ENCODE peak calls at places on chromosomes 7 and 10, in ten cellular contexts. X, I, P, F, E, Z, G, L, Q and A are unnamed samples.

GRCh38 chr7:128831178-128831993 is 1.2 kb downstream of the FLNC start:
- ATAC-seq in Z (no peak), L (no peak), G (peak; percentile 20), E (peak; percentile 64), I (peak; percentile 13), Q (no peak), X (peak; percentile 3), P (no peak), F (peak; percentile 26), A (peak; percentile 22)

GRCh38 chr10:105793071-105793470 is 1152.0 kb downstream of the SORCS3 start:
- ATAC-seq in P (no peak), Z (no peak), E (no peak), X (no peak), G (no peak), F (no peak), I (no peak), Q (no peak), L (no peak), A (no peak)

GRCh38 chr7:149245744-149246143 is 6.3 kb downstream of the ZNF212 start:
- ATAC-seq in I (no peak), X (no peak), P (peak; percentile 70), E (no peak), Q (peak; percentile 81), F (no peak), L (no peak), Z (no peak), G (no peak), A (no peak)

GRCh38 chr7:107622429-107622828 is 38.2 kb upstream of the SLC26A4 start:
- ATAC-seq in G (no peak), P (peak; percentile 89), X (peak; percentile 57), Z (no peak), E (peak; percentile 45), F (no peak), Q (peak; percentile 79), L (no peak), I (peak; percentile 38), A (peak; percentile 78)

GRCh38 chr10:63430091-63430998 is 35.4 kb downstream of the JMJD1C start:
- ATAC-seq in I (peak; percentile 74), P (no peak), L (peak; percentile 50), Q (no peak), X (peak; percentile 57), F (no peak), G (no peak), E (no peak), Z (peak; percentile 82), A (no peak)

GRCh38 chr7:37216156-37216839 is 232.4 kb downstream of the ELMO1 start:
- ATAC-seq in E (no peak), Z (no peak), P (no peak), G (no peak), I (peak; percentile 63), Q (no peak), L (peak; percentile 18), F (no peak), X (peak; percentile 39), A (peak; percentile 70)

GRCh38 chr10:52586710-52587109 is 185.9 kb downstream of the MBL2 start:
- ATAC-seq in L (no peak), G (no peak), E (no peak), X (no peak), I (no peak), P (no peak), F (no peak), Z (no peak), Q (no peak), A (no peak)

GRCh38 chr10:95742962-95743535 is 12.9 kb upstream of the ENTPD1 start:
- ATAC-seq in P (no peak), X (no peak), G (no peak), E (no peak), F (no peak), I (no peak), L (no peak), Z (no peak), Q (no peak), A (no peak)

GRCh38 chr10:103668351-103669242 is 175.1 kb downstream of the NEURL1 start:
- ATAC-seq in F (peak; percentile 29), Q (peak; percentile 47), X (peak; percentile 64), Z (no peak), G (peak; percentile 29), I (peak; percentile 88), L (peak; percentile 25), E (peak; percentile 91), P (peak; percentile 62), A (peak; percentile 84)

GRCh38 chr7:24971333-24972165 is 8.4 kb downstream of the OSBPL3 start:
- ATAC-seq in Q (no peak), X (peak; percentile 39), Z (peak; percentile 67), E (peak; percentile 86), P (peak; percentile 83), I (peak; percentile 74), F (peak; percentile 62), G (no peak), L (no peak), A (no peak)

GRCh38 chr7:154415709-154416399 is 363.7 kb downstream of the DPP6 start:
- ATAC-seq in I (no peak), Q (no peak), L (no peak), Z (no peak), P (no peak), E (no peak), X (no peak), F (no peak), G (no peak), A (no peak)

GRCh38 chr7:136336932-136337331 is 359.8 kb upstream of the MTPN start:
- ATAC-seq in P (no peak), Q (no peak), X (peak; percentile 85), E (no peak), L (no peak), G (no peak), F (no peak), I (no peak), Z (no peak), A (no peak)

GRCh38 chr10:74881253-74881884 is 55.0 kb downstream of the KAT6B start:
- ATAC-seq in E (no peak), Q (no peak), X (no peak), Z (no peak), G (no peak), F (no peak), P (no peak), L (no peak), I (no peak), A (no peak)

GRCh38 chr7:143279186-143280098 is 5.3 kb upstream of the TMEM139 start:
- ATAC-seq in E (peak; percentile 11), Z (peak; percentile 83), I (peak; percentile 73), P (peak; percentile 76), G (peak; percentile 87), F (peak; percentile 88), Q (peak; percentile 69), X (peak; percentile 79), L (peak; percentile 94), A (peak; percentile 36)

GRCh38 chr7:132368246-132368900 is 207.9 kb downstream of the PLXNA4 start:
- ATAC-seq in E (no peak), L (no peak), G (no peak), P (no peak), F (no peak), I (no peak), Z (no peak), Q (no peak), X (no peak), A (no peak)

GRCh38 chr7:18162653-18163052 is 135.0 kb upstream of the PRPS1L1 start:
- ATAC-seq in E (no peak), G (no peak), P (no peak), I (no peak), F (no peak), Q (no peak), Z (no peak), L (no peak), X (no peak), A (no peak)

GRCh38 chr7:2501947-2502646 is 17.5 kb upstream of the LFNG start:
- ATAC-seq in F (no peak), X (no peak), I (no peak), E (no peak), Q (no peak), Z (peak; percentile 13), G (no peak), P (no peak), L (no peak), A (no peak)

GRCh38 chr7:21902240-21902639 is 43.5 kb downstream of the CDCA7L start:
- ATAC-seq in P (no peak), X (peak; percentile 53), Q (no peak), L (no peak), E (no peak), I (peak; percentile 18), Z (no peak), G (no peak), F (no peak), A (no peak)

GRCh38 chr7:17019106-17019505 is 137.3 kb upstream of the AGR3 start:
- ATAC-seq in X (no peak), E (no peak), I (no peak), L (no peak), G (no peak), F (no peak), Q (no peak), P (no peak), Z (no peak), A (no peak)

GRCh38 chr10:23643396-23643795 is 204.5 kb downstream of the OTUD1 start:
- ATAC-seq in X (peak; percentile 70), I (peak; percentile 78), F (peak; percentile 37), P (no peak), Q (no peak), Z (no peak), G (peak; percentile 16), E (no peak), L (no peak), A (peak; percentile 72)

GRCh38 chr10:11345224-11346054 is 266.0 kb downstream of the USP6NL start:
- ATAC-seq in P (peak; percentile 54), Z (peak; percentile 72), I (peak; percentile 51), F (no peak), G (no peak), E (no peak), X (peak; percentile 98), L (no peak), Q (peak; percentile 54), A (no peak)

GRCh38 chr10:5486852-5487235 is 12.5 kb downstream of the CALML5 start:
- ATAC-seq in X (no peak), P (no peak), E (peak; percentile 76), I (no peak), F (no peak), G (no peak), L (no peak), Z (no peak), Q (no peak), A (no peak)

GRCh38 chr10:97483526-97483925 is 14.7 kb downstream of the MMS19 start:
- ATAC-seq in G (no peak), P (no peak), X (no peak), E (no peak), F (no peak), L (no peak), I (no peak), Z (no peak), Q (no peak), A (no peak)

GRCh38 chr7:2038876-2039728 is 193.6 kb downstream of the MAD1L1 start:
- ATAC-seq in X (no peak), E (no peak), Z (no peak), Q (peak; percentile 71), G (no peak), I (peak; percentile 22), L (peak; percentile 13), F (no peak), P (peak; percentile 66), A (no peak)

GRCh38 chr7:27191081-27191715 is 6.2 kb upstream of the HOXA11 start:
- ATAC-seq in G (no peak), Q (no peak), Z (no peak), X (no peak), I (no peak), P (no peak), L (no peak), E (no peak), F (no peak), A (no peak)

GRCh38 chr10:47092822-47093221 is 181.6 kb downstream of the PTPN20 start:
- ATAC-seq in F (no peak), P (no peak), L (no peak), E (no peak), Z (no peak), X (peak; percentile 83), Q (no peak), I (peak; percentile 47), G (no peak), A (no peak)

GRCh38 chr7:70143089-70144044 is 545.1 kb downstream of the AUTS2 start:
- ATAC-seq in Q (no peak), L (no peak), P (no peak), Z (no peak), E (no peak), I (peak; percentile 72), X (peak; percentile 50), G (no peak), F (no peak), A (peak; percentile 50)

GRCh38 chr10:89062861-89063260 is 72.3 kb downstream of the FAS start:
- ATAC-seq in I (peak; percentile 73), P (no peak), Q (no peak), E (no peak), L (no peak), Z (no peak), X (no peak), G (no peak), F (no peak), A (no peak)